ENCODE peak calls at places on chromosomes 7 and 10, in five cellular contexts. Z is colonic mucosa, B is heart right ventricle, N is ascending aorta, S is WERI-Rb-1. J is an unnamed sample.

GRCh38 chr10:72175166-72175565 is 40.6 kb upstream of the ANAPC16 start:
- DNase-seq in Z (no peak), B (no peak), N (no peak), S (no peak), J (no peak)

GRCh38 chr7:137877301-137877700 is 30.5 kb upstream of the DGKI start:
- DNase-seq in Z (no peak), B (no peak), N (no peak), S (no peak), J (no peak)

GRCh38 chr7:55185941-55186609 is 167.3 kb downstream of the EGFR start:
- DNase-seq in Z (no peak), B (no peak), N (peak), S (no peak), J (no peak)

GRCh38 chr10:53453196-53453595 is 680.6 kb upstream of the MBL2 start:
- DNase-seq in Z (no peak), B (no peak), N (no peak), S (no peak), J (no peak)

GRCh38 chr10:61832866-61833481 is 68.5 kb upstream of the ARID5B start:
- DNase-seq in Z (no peak), B (no peak), N (no peak), S (no peak), J (no peak)

GRCh38 chr7:96655956-96656355 is 53.7 kb downstream of the SEM1 start:
- DNase-seq in Z (no peak), B (no peak), N (no peak), S (no peak), J (no peak)

GRCh38 chr10:11018830-11019692 is 1.4 kb downstream of the CELF2 start:
- DNase-seq in Z (no peak), B (no peak), N (no peak), S (no peak), J (no peak)

GRCh38 chr10:132447446-132448247 is 50.6 kb downstream of the PWWP2B start:
- DNase-seq in Z (peak), B (no peak), N (no peak), S (no peak), J (peak)

GRCh38 chr7:132399367-132399766 is 176.9 kb downstream of the PLXNA4 start:
- DNase-seq in Z (no peak), B (no peak), N (no peak), S (no peak), J (no peak)

GRCh38 chr7:28835800-28836199 is 122.3 kb downstream of the TRIL start:
- DNase-seq in Z (no peak), B (no peak), N (no peak), S (no peak), J (no peak)

GRCh38 chr7:105782391-105783063 is 93.9 kb downstream of the ATXN7L1 start:
- DNase-seq in Z (no peak), B (no peak), N (no peak), S (no peak), J (no peak)

GRCh38 chr7:122901250-122901649 is 15.0 kb upstream of the CADPS2 start:
- DNase-seq in Z (no peak), B (no peak), N (no peak), S (no peak), J (no peak)

GRCh38 chr7:7408001-7408770 is 127.5 kb downstream of the COL28A1 start:
- DNase-seq in Z (peak), B (no peak), N (no peak), S (no peak), J (no peak)

GRCh38 chr10:104515670-104516199 is 125.4 kb upstream of the SORCS3 start:
- DNase-seq in Z (no peak), B (no peak), N (no peak), S (no peak), J (no peak)

GRCh38 chr7:90194911-90195809 is 16.4 kb upstream of the STEAP2 start:
- DNase-seq in Z (no peak), B (no peak), N (no peak), S (no peak), J (no peak)

GRCh38 chr7:73683916-73684693 is 708 bp downstream of the BUD23 start:
- DNase-seq in Z (no peak), B (no peak), N (no peak), S (no peak), J (no peak)

GRCh38 chr10:21556527-21556926 is 22.5 kb downstream of the MLLT10 start:
- DNase-seq in Z (no peak), B (no peak), N (no peak), S (no peak), J (no peak)

GRCh38 chr7:115059312-115059711 is 137.4 kb downstream of the MDFIC start:
- DNase-seq in Z (no peak), B (no peak), N (no peak), S (no peak), J (no peak)

GRCh38 chr7:82443044-82443800 is at the start of gene CACNA2D1:
- DNase-seq in Z (peak), B (peak), N (peak), S (no peak), J (peak)

GRCh38 chr7:50962962-50963374 is 180.3 kb upstream of the GRB10 start:
- DNase-seq in Z (peak), B (peak), N (no peak), S (no peak), J (no peak)

DNA sequence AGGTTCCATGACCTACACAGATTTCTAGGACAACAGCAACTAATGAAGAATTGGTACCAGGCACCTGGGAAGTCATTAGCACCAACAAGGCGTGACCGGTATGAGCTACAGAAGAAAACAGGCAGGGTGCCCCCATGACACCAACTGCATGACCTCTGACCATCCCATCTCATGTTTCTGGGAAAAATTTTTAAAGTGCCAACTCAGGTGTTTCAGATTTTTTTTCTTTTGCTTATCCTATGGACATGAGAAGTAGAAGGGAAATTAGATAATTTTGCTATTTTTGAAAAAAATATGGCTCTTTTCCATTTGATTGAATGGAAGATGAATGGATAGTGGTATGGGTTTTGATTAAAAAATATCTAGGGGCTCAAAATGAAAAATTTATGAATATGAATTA is 154.8 kb downstream of the NRCAM start:
- DNase-seq in Z (no peak), B (no peak), N (no peak), S (no peak), J (no peak)
- TF ChIP-seq CTCF in Z (no peak), B (no peak), N (no peak), S (no peak), J (no peak)

GRCh38 chr7:27249724-27250636 is 7.4 kb downstream of the EVX1 start:
- DNase-seq in Z (no peak), B (no peak), N (peak), S (no peak), J (no peak)
- TF ChIP-seq CTCF in Z (no peak), B (no peak), N (no peak), S (no peak), J (no peak)

DNA sequence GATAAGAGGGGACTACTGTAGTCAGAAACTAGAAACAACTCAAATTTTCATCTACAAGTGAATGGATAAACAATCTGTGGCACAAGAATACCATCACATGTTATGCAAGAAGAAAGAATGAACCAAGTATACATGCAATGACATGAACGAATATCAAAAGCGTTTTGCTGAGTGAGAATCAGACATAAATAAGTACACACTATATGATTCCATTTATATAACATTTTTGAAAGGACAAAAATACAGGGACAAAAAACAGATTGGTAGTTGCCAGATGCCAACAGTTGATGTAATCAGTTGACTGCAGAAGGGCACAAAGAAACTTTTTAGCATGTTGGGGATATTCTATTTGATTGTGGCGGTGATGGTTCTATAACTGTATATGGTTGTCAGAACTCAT is 33.6 kb downstream of the CTNNA3 start:
- DNase-seq in Z (no peak), B (no peak), N (no peak), S (no peak), J (no peak)
- TF ChIP-seq CTCF in Z (no peak), B (no peak), N (no peak), S (no peak), J (no peak)

DNA sequence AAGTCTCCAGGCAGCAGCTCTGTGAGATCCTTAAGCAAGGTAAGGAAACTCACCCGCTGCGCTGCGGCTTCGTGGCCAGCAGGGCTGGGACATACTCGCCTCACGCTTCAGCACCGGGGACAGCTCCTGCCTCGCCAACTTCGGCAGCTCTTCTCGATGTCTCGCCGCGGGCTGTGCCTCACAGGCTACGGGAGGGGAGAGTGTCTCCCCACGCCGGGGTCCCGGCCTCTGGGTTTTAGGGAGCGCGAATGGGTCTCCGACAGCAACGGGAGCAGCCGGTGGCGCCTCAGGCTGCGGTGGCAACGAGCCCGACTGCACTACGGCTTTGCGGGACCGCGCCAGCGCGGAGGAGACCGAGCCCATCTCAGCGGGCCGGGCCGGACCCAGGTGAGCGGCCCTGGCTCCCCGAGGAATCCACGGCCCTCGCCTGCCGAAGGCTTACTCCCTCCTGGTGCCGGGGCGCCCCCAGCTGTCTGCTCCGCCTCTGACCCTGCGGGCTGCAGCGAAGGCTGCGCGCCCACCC is 62.4 kb downstream of the LSM5 start:
- DNase-seq in Z (peak), B (peak), N (no peak), S (peak), J (peak)
- TF ChIP-seq CTCF in Z (no peak), B (peak), N (no peak), S (peak), J (peak)

GRCh38 chr7:102451371-102452054 is 13.2 kb downstream of the ALKBH4 start:
- DNase-seq in Z (no peak), B (no peak), N (no peak), S (peak), J (no peak)

GRCh38 chr7:102447311-102447710 is 13.9 kb downstream of the ORAI2 start:
- DNase-seq in Z (no peak), B (no peak), N (no peak), S (no peak), J (no peak)

GRCh38 chr7:102449136-102449535 is 15.5 kb downstream of the ALKBH4 start:
- DNase-seq in Z (no peak), B (no peak), N (no peak), S (no peak), J (no peak)

GRCh38 chr7:102452451-102452850 is 12.2 kb downstream of the ALKBH4 start:
- DNase-seq in Z (no peak), B (no peak), N (no peak), S (no peak), J (no peak)

GRCh38 chr7:102450242-102450641 is 14.4 kb downstream of the ALKBH4 start:
- DNase-seq in Z (no peak), B (no peak), N (no peak), S (peak), J (no peak)
- TF ChIP-seq CTCF in Z (no peak), B (peak), N (no peak), S (peak), J (no peak)

GRCh38 chr10:33290286-33291052 is 44.0 kb downstream of the NRP1 start:
- DNase-seq in Z (no peak), B (no peak), N (no peak), S (no peak), J (no peak)
- TF ChIP-seq CTCF in Z (no peak), B (peak), N (no peak), S (no peak), J (no peak)

GRCh38 chr7:130736298-130736900 is 2.4 kb upstream of the KLF14 start:
- DNase-seq in Z (no peak), B (no peak), N (no peak), S (no peak), J (no peak)

GRCh38 chr7:130735273-130735716 is 1.3 kb upstream of the KLF14 start:
- DNase-seq in Z (no peak), B (no peak), N (no peak), S (no peak), J (no peak)

GRCh38 chr7:130733866-130734524 is at the start of gene KLF14:
- DNase-seq in Z (peak), B (no peak), N (no peak), S (peak), J (peak)

GRCh38 chr7:130734525-130735272 is 692 bp upstream of the KLF14 start:
- DNase-seq in Z (no peak), B (no peak), N (no peak), S (no peak), J (no peak)

GRCh38 chr7:130732980-130733865 is 784 bp downstream of the KLF14 start:
- DNase-seq in Z (peak), B (no peak), N (no peak), S (peak), J (peak)
- TF ChIP-seq CTCF in Z (no peak), B (no peak), N (no peak), S (peak), J (no peak)

GRCh38 chr7:85094046-85094720 is 92.7 kb downstream of the SEMA3D start:
- DNase-seq in Z (peak), B (peak), N (peak), S (no peak), J (no peak)

GRCh38 chr7:85097844-85098243 is 89.0 kb downstream of the SEMA3D start:
- DNase-seq in Z (no peak), B (no peak), N (no peak), S (no peak), J (no peak)

GRCh38 chr7:85091568-85091928 is 95.3 kb downstream of the SEMA3D start:
- DNase-seq in Z (no peak), B (no peak), N (no peak), S (no peak), J (no peak)

GRCh38 chr7:85095816-85096215 is 91.0 kb downstream of the SEMA3D start:
- DNase-seq in Z (no peak), B (no peak), N (no peak), S (no peak), J (no peak)

DNA sequence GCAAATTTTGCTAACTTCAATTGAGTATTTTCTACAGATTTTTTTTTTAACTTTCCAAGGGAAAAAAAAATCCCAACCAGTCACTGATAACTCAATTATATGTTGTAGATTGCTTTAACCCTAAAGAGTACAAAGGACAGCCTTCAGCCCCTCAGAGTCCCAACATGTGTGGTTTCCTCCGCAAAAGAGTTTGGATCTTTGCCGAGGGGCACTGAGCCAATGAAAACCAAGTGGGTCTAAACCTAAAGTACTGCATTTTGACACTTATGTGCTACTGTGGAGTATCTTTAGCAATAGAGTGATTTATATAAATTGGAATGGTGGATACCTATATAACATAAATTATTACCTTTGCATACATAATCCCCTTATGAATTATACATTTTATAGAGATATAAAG is 91.5 kb downstream of the SEMA3D start:
- DNase-seq in Z (no peak), B (peak), N (no peak), S (no peak), J (no peak)
- TF ChIP-seq CTCF in Z (no peak), B (no peak), N (no peak), S (no peak), J (no peak)

J was measured in glutamatergic neuron.